ENCODE peak calls at places on chromosomes 2 and 18, in seven cellular contexts. J is stomach, V is uterus, F is IMR-90, U is spleen, C is gastrocnemius medialis, P is transverse colon. Z is an unnamed sample.

GRCh38 chr2:96874099-96874831 is 4.4 kb upstream of the SEMA4C start:
- DNase-seq in J (no peak), V (no peak), F (no peak), U (peak), C (no peak), P (no peak), Z (no peak)

GRCh38 chr18:49926076-49926745 is 112.9 kb upstream of the ACAA2 start:
- DNase-seq in J (no peak), V (no peak), F (no peak), U (no peak), C (no peak), P (no peak), Z (no peak)

GRCh38 chr18:76495435-76496199 is 575 bp upstream of the ZNF516 start:
- DNase-seq in J (no peak), V (peak), F (peak), U (peak), C (peak), P (peak), Z (no peak)

GRCh38 chr2:26609839-26610277 is 31.3 kb downstream of the CIB4 start:
- DNase-seq in J (no peak), V (no peak), F (no peak), U (peak), C (no peak), P (no peak), Z (peak)

GRCh38 chr2:67724261-67724660 is 327.1 kb downstream of the ETAA1 start:
- DNase-seq in J (no peak), V (no peak), F (no peak), U (no peak), C (no peak), P (no peak), Z (no peak)

GRCh38 chr18:74869904-74870863 is 272.5 kb downstream of the ZNF407 start:
- DNase-seq in J (no peak), V (no peak), F (peak), U (no peak), C (no peak), P (no peak), Z (no peak)

GRCh38 chr2:53811601-53812000 is 24.8 kb downstream of the ERLEC1 start:
- DNase-seq in J (no peak), V (no peak), F (no peak), U (no peak), C (no peak), P (no peak), Z (no peak)

GRCh38 chr2:64797881-64798590 is 144.3 kb upstream of the SERTAD2 start:
- DNase-seq in J (peak), V (no peak), F (peak), U (no peak), C (no peak), P (no peak), Z (no peak)

GRCh38 chr2:182893666-182894065 is 27.2 kb upstream of the FRZB start:
- DNase-seq in J (no peak), V (no peak), F (no peak), U (no peak), C (no peak), P (no peak), Z (no peak)

GRCh38 chr2:224220581-224221255 is 181.2 kb downstream of the FAM124B start:
- DNase-seq in J (no peak), V (no peak), F (peak), U (no peak), C (no peak), P (no peak), Z (no peak)

GRCh38 chr2:3667151-3667631 is 9.2 kb downstream of the ALLC start:
- DNase-seq in J (no peak), V (no peak), F (peak), U (no peak), C (no peak), P (no peak), Z (no peak)

GRCh38 chr18:67243799-67244587 is 272.5 kb downstream of the DSEL start:
- DNase-seq in J (no peak), V (no peak), F (peak), U (no peak), C (no peak), P (no peak), Z (no peak)

GRCh38 chr2:231810905-231811304 is 24.7 kb downstream of the COPS7B start:
- DNase-seq in J (no peak), V (no peak), F (peak), U (no peak), C (no peak), P (no peak), Z (no peak)

GRCh38 chr2:109371481-109372170 is 242.1 kb downstream of the SEPTIN10 start:
- DNase-seq in J (peak), V (peak), F (no peak), U (no peak), C (no peak), P (no peak), Z (no peak)

GRCh38 chr2:137255990-137256389 is 490.6 kb downstream of the THSD7B start:
- DNase-seq in J (no peak), V (no peak), F (no peak), U (no peak), C (no peak), P (no peak), Z (no peak)

GRCh38 chr2:194822097-194822496 is 834.9 kb upstream of the SLC39A10 start:
- DNase-seq in J (no peak), V (no peak), F (no peak), U (no peak), C (no peak), P (no peak), Z (no peak)

DNA sequence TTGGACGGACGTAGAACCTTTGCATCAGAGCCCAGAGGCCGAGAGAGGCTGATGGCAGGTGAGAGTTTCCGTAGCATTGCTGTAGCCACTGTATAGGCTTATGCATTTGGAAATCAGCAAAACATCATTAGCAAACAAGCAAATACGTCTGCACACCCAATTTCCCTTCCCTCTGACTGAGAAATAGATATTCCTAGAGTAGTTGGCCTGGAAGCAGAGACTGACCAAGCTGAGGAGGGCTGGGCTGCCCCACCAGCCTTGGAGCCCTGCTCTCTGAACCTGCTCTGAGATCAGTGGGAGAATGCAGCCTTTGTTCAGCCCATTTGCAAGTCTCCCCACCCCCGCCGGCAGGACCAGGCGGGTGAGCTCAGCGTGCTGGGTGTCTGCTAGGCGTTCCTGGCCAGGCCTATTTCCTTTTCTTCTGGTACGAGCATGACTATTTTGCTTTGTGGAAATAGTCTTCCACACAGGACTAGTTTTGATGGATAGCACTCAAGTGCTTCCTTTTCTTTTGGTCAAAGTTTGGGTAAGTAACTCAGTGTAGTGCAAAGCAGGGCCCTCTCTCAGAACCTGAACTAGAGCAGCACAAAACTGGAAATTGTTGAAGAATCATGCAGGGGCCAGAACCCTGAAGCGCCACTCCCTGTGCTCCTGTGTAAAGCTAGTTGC is 21.9 kb upstream of the RNF149 start:
- DNase-seq in J (peak), V (no peak), F (no peak), U (peak), C (no peak), P (peak), Z (peak)
- TF ChIP-seq POLR2A in J (no peak), V (no peak), F (no peak), U (no peak), C (no peak), P (no peak), Z (peak)

GRCh38 chr2:190478572-190478971 is 56.0 kb downstream of the NEMP2 start:
- DNase-seq in J (no peak), V (no peak), F (no peak), U (no peak), C (no peak), P (no peak), Z (no peak)

GRCh38 chr2:190482441-190482840 is 52.1 kb downstream of the NEMP2 start:
- DNase-seq in J (no peak), V (no peak), F (peak), U (no peak), C (no peak), P (no peak), Z (no peak)

GRCh38 chr2:190481339-190481738 is 53.2 kb downstream of the NEMP2 start:
- DNase-seq in J (no peak), V (no peak), F (no peak), U (no peak), C (no peak), P (no peak), Z (no peak)

DNA sequence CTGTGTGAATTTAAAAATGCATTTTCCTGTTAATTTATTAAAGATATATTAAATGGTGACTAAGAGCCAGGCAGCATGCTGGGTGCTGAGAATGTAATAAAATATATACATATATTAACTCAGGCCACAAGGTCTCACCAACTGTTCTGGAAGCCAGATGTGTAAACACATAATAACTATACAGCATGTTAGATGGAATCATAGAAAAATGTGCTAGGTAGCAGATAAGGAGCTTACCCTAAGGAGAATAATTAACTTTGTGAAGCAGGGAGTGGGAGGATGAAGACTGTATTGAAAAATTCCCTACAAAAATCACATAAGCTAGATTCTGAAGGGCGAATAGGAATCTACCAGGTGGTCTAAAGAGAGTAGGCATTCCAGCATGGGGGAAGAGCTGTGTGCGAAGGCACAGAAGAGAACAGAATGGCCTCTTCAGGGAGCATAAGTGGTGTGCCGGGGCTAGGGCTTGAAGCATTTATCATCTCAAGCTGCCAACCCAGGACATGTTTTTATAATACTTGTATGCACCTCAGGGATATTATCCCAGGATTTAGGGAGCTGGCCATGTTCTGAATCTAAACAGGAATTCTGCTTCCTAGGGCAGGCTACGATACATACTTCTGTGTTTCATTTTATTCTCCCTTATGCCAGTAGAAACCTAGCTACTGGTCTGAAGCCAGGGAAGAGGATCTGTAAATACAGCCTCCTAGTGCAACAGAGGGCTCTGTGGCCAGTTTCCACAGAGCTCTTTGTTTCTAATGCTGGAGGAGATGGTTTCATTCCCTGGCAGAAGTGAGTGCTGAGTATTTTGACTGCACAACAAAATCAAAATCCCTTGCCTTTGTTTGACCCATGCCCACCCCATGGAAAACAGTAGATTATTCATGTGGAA is 56.7 kb downstream of the NEMP2 start:
- DNase-seq in J (no peak), V (no peak), F (peak), U (no peak), C (no peak), P (no peak), Z (no peak)
- H3K27ac ChIP-seq in J (peak), V (peak), F (peak), U (peak), C (no peak), P (peak), Z (no peak)

DNA sequence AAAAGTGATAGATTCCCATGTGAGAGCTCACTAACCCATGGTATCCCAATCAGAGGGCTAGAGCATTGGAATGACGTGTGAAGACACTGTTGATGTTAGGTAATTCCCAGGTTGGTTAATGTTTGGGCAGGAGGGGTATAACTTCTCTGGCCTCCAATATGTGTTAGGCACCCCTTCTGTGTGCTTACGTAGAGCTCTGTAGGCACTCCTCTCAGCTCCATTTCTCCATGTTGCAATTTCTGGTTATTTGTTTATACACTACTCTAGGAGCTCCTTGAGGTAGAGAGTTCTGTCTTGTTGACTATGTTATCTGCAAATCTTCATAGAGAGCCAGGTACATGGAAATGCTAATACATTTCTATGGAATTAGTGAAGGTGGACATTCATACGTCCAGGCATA is 153.5 kb downstream of the RPIA start:
- DNase-seq in J (no peak), V (no peak), F (no peak), U (no peak), C (no peak), P (no peak), Z (no peak)
- TF ChIP-seq POLR2A in J (no peak), V (no peak), F (no peak), U (no peak), C (no peak), P (no peak), Z (no peak)

DNA sequence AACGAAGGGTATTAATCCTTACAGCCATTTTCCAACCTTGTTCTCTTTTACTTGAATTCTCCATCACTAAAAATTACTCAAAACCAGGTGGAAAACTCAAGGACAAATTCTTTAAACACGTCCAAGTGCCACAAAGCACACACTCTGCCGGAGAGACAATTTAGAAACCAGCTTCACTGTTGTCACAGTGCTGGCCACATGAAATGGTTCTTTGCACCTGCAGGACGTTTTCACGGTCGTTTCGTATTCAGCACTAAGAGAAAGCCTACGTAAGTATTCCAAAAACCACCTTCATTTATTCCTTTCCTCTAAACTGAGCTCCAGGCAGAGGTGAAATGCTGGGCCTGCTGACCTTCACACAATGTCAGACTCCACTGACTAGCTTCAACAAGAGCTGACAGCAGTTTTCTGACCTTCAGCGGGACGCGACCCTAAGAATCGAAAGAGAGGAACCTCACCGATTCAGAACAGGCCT is 681 bp downstream of the ATP5F1A start:
- DNase-seq in J (peak), V (no peak), F (no peak), U (no peak), C (no peak), P (no peak), Z (no peak)
- H3K27ac ChIP-seq in J (peak), V (peak), F (peak), U (peak), C (peak), P (peak), Z (peak)

GRCh38 chr2:36516136-36516870 is 81.7 kb downstream of the FEZ2 start:
- DNase-seq in J (no peak), V (no peak), F (peak), U (no peak), C (no peak), P (no peak), Z (no peak)
- TF ChIP-seq POLR2A in J (no peak), V (no peak), F (no peak), U (no peak), C (no peak), P (no peak), Z (no peak)

Z was measured in body of pancreas.